ENCODE peak calls at places on chromosomes 11 and 22, in five cellular contexts. One of them, this sample, is unnamed.
A peak's percentile ranks its signal among the peaks of the same experiment; 100 is the strongest.

GRCh38 chr22:32313532-32313931 is 44.1 kb upstream of the RFPL3 start:
- DNase-seq in cardiac muscle cell: no peak
- DNase-seq in mammary epithelial cell: no peak
- DNase-seq in esophagus squamous epithelium: no peak
- DNase-seq in right cardiac atrium: no peak
- DNase-seq in this sample: no peak

GRCh38 chr22:17158568-17159503 is at the start of gene HDHD5:
- DNase-seq in cardiac muscle cell: peak; percentile 93
- DNase-seq in mammary epithelial cell: peak; percentile 89
- DNase-seq in esophagus squamous epithelium: peak; percentile 44
- DNase-seq in right cardiac atrium: peak; percentile 93
- DNase-seq in this sample: peak; percentile 93

GRCh38 chr11:6568191-6568918 is 35.1 kb downstream of the RRP8 start:
- DNase-seq in cardiac muscle cell: peak; percentile 70
- DNase-seq in mammary epithelial cell: peak; percentile 24
- DNase-seq in esophagus squamous epithelium: no peak
- DNase-seq in right cardiac atrium: peak; percentile 42
- DNase-seq in this sample: no peak

GRCh38 chr11:44258190-44258489 is 51.8 kb downstream of the ALX4 start:
- DNase-seq in cardiac muscle cell: no peak
- DNase-seq in mammary epithelial cell: no peak
- DNase-seq in esophagus squamous epithelium: no peak
- DNase-seq in right cardiac atrium: no peak
- DNase-seq in this sample: no peak

GRCh38 chr11:37109205-37109585 is 511.2 kb upstream of the RAG2 start:
- DNase-seq in cardiac muscle cell: no peak
- DNase-seq in mammary epithelial cell: peak; percentile 12
- DNase-seq in esophagus squamous epithelium: no peak
- DNase-seq in right cardiac atrium: no peak
- DNase-seq in this sample: no peak

GRCh38 chr11:8810331-8811301 is 100.4 kb upstream of the AKIP1 start:
- DNase-seq in cardiac muscle cell: peak; percentile 90
- DNase-seq in mammary epithelial cell: peak; percentile 79
- DNase-seq in esophagus squamous epithelium: no peak
- DNase-seq in right cardiac atrium: peak; percentile 86
- DNase-seq in this sample: no peak

GRCh38 chr11:88297320-88298263 is 39.9 kb downstream of the CTSC start:
- DNase-seq in cardiac muscle cell: peak; percentile 63
- DNase-seq in mammary epithelial cell: no peak
- DNase-seq in esophagus squamous epithelium: no peak
- DNase-seq in right cardiac atrium: no peak
- DNase-seq in this sample: no peak

GRCh38 chr11:65611028-65611757 is 2.8 kb downstream of the MAP3K11 start:
- DNase-seq in cardiac muscle cell: no peak
- DNase-seq in mammary epithelial cell: no peak
- DNase-seq in esophagus squamous epithelium: no peak
- DNase-seq in right cardiac atrium: peak; percentile 76
- DNase-seq in this sample: no peak

GRCh38 chr11:15123849-15124248 is 9.1 kb downstream of the INSC start:
- DNase-seq in cardiac muscle cell: no peak
- DNase-seq in mammary epithelial cell: peak; percentile 76
- DNase-seq in esophagus squamous epithelium: no peak
- DNase-seq in right cardiac atrium: no peak
- DNase-seq in this sample: no peak

GRCh38 chr22:28585324-28585723 is 94.3 kb downstream of the TTC28 start:
- DNase-seq in cardiac muscle cell: no peak
- DNase-seq in mammary epithelial cell: no peak
- DNase-seq in esophagus squamous epithelium: no peak
- DNase-seq in right cardiac atrium: no peak
- DNase-seq in this sample: no peak

GRCh38 chr22:47307812-47308211 is 545.4 kb downstream of the TBC1D22A start:
- DNase-seq in cardiac muscle cell: no peak
- DNase-seq in mammary epithelial cell: no peak
- DNase-seq in esophagus squamous epithelium: no peak
- DNase-seq in right cardiac atrium: no peak
- DNase-seq in this sample: no peak

GRCh38 chr22:37663521-37664140 is 5.1 kb downstream of the PDXP start:
- DNase-seq in cardiac muscle cell: no peak
- DNase-seq in mammary epithelial cell: no peak
- DNase-seq in esophagus squamous epithelium: no peak
- DNase-seq in right cardiac atrium: peak; percentile 47
- DNase-seq in this sample: no peak

GRCh38 chr11:123995119-123995518 is at the start of gene OR10G6:
- DNase-seq in cardiac muscle cell: no peak
- DNase-seq in mammary epithelial cell: no peak
- DNase-seq in esophagus squamous epithelium: no peak
- DNase-seq in right cardiac atrium: no peak
- DNase-seq in this sample: no peak

GRCh38 chr22:44714703-44715350 is 12.8 kb downstream of the PRR5 start:
- DNase-seq in cardiac muscle cell: peak; percentile 55
- DNase-seq in mammary epithelial cell: no peak
- DNase-seq in esophagus squamous epithelium: no peak
- DNase-seq in right cardiac atrium: no peak
- DNase-seq in this sample: no peak

GRCh38 chr11:132941024-132941646 is 591.2 kb downstream of the OPCML start:
- DNase-seq in cardiac muscle cell: peak; percentile 55
- DNase-seq in mammary epithelial cell: peak; percentile 14
- DNase-seq in esophagus squamous epithelium: no peak
- DNase-seq in right cardiac atrium: no peak
- DNase-seq in this sample: no peak

GRCh38 chr11:115217726-115218311 is 286.4 kb downstream of the CADM1 start:
- DNase-seq in cardiac muscle cell: no peak
- DNase-seq in mammary epithelial cell: no peak
- DNase-seq in esophagus squamous epithelium: no peak
- DNase-seq in right cardiac atrium: no peak
- DNase-seq in this sample: no peak

GRCh38 chr11:24714601-24715000 is 217.7 kb downstream of the LUZP2 start:
- DNase-seq in cardiac muscle cell: no peak
- DNase-seq in mammary epithelial cell: no peak
- DNase-seq in esophagus squamous epithelium: no peak
- DNase-seq in right cardiac atrium: no peak
- DNase-seq in this sample: no peak

GRCh38 chr11:65206901-65207300 is 25.2 kb downstream of the CAPN1 start:
- DNase-seq in cardiac muscle cell: no peak
- DNase-seq in mammary epithelial cell: no peak
- DNase-seq in esophagus squamous epithelium: no peak
- DNase-seq in right cardiac atrium: no peak
- DNase-seq in this sample: no peak

GRCh38 chr11:123351375-123351774 is 78.7 kb upstream of the GRAMD1B start:
- DNase-seq in cardiac muscle cell: no peak
- DNase-seq in mammary epithelial cell: no peak
- DNase-seq in esophagus squamous epithelium: no peak
- DNase-seq in right cardiac atrium: peak; percentile 54
- DNase-seq in this sample: no peak

GRCh38 chr11:108788565-108789199 is 123.8 kb downstream of the DDX10 start:
- DNase-seq in cardiac muscle cell: peak; percentile 44
- DNase-seq in mammary epithelial cell: peak; percentile 12
- DNase-seq in esophagus squamous epithelium: no peak
- DNase-seq in right cardiac atrium: no peak
- DNase-seq in this sample: no peak

GRCh38 chr11:79720115-79720514 is 279.3 kb upstream of the TENM4 start:
- DNase-seq in cardiac muscle cell: peak; percentile 7
- DNase-seq in mammary epithelial cell: no peak
- DNase-seq in esophagus squamous epithelium: no peak
- DNase-seq in right cardiac atrium: no peak
- DNase-seq in this sample: no peak

GRCh38 chr11:24422371-24422770 is 74.5 kb upstream of the LUZP2 start:
- DNase-seq in cardiac muscle cell: no peak
- DNase-seq in mammary epithelial cell: no peak
- DNase-seq in esophagus squamous epithelium: no peak
- DNase-seq in right cardiac atrium: no peak
- DNase-seq in this sample: no peak

GRCh38 chr11:35549787-35550186 is 24.4 kb upstream of the PAMR1 start:
- DNase-seq in cardiac muscle cell: peak; percentile 93
- DNase-seq in mammary epithelial cell: peak; percentile 91
- DNase-seq in esophagus squamous epithelium: no peak
- DNase-seq in right cardiac atrium: no peak
- DNase-seq in this sample: no peak

GRCh38 chr11:59999732-60000131 is 17.2 kb upstream of the OOSP4B start:
- DNase-seq in cardiac muscle cell: no peak
- DNase-seq in mammary epithelial cell: no peak
- DNase-seq in esophagus squamous epithelium: no peak
- DNase-seq in right cardiac atrium: no peak
- DNase-seq in this sample: no peak

GRCh38 chr11:47189100-47189834 is 3.0 kb upstream of the PACSIN3 start:
- DNase-seq in cardiac muscle cell: peak; percentile 29
- DNase-seq in mammary epithelial cell: peak; percentile 70
- DNase-seq in esophagus squamous epithelium: no peak
- DNase-seq in right cardiac atrium: no peak
- DNase-seq in this sample: no peak

GRCh38 chr11:86255896-86256295 is 11.3 kb downstream of the EED start:
- DNase-seq in cardiac muscle cell: no peak
- DNase-seq in mammary epithelial cell: no peak
- DNase-seq in esophagus squamous epithelium: no peak
- DNase-seq in right cardiac atrium: no peak
- DNase-seq in this sample: no peak

GRCh38 chr22:46830001-46830715 is 67.7 kb downstream of the TBC1D22A start:
- DNase-seq in cardiac muscle cell: no peak
- DNase-seq in mammary epithelial cell: peak; percentile 14
- DNase-seq in esophagus squamous epithelium: no peak
- DNase-seq in right cardiac atrium: peak; percentile 63
- DNase-seq in this sample: no peak

GRCh38 chr11:106070606-106071005 is 6.5 kb downstream of the KBTBD3 start:
- DNase-seq in cardiac muscle cell: no peak
- DNase-seq in mammary epithelial cell: no peak
- DNase-seq in esophagus squamous epithelium: no peak
- DNase-seq in right cardiac atrium: no peak
- DNase-seq in this sample: no peak

GRCh38 chr11:57567210-57567511 is 311 bp downstream of the UBE2L6 start:
- DNase-seq in cardiac muscle cell: no peak
- DNase-seq in mammary epithelial cell: peak; percentile 16
- DNase-seq in esophagus squamous epithelium: no peak
- DNase-seq in right cardiac atrium: no peak
- DNase-seq in this sample: peak; percentile 42

GRCh38 chr11:79259800-79260199 is 181.0 kb downstream of the TENM4 start:
- DNase-seq in cardiac muscle cell: no peak
- DNase-seq in mammary epithelial cell: no peak
- DNase-seq in esophagus squamous epithelium: no peak
- DNase-seq in right cardiac atrium: no peak
- DNase-seq in this sample: no peak

GRCh38 chr22:24506802-24507438 is 11.8 kb downstream of the UPB1 start:
- DNase-seq in cardiac muscle cell: no peak
- DNase-seq in mammary epithelial cell: no peak
- DNase-seq in esophagus squamous epithelium: no peak
- DNase-seq in right cardiac atrium: no peak
- DNase-seq in this sample: no peak

GRCh38 chr11:34166806-34167740 is 61.6 kb downstream of the NAT10 start:
- DNase-seq in cardiac muscle cell: no peak
- DNase-seq in mammary epithelial cell: no peak
- DNase-seq in esophagus squamous epithelium: no peak
- DNase-seq in right cardiac atrium: no peak
- DNase-seq in this sample: no peak

GRCh38 chr11:112200252-112200651 is 24.9 kb downstream of the BCO2 start:
- DNase-seq in cardiac muscle cell: no peak
- DNase-seq in mammary epithelial cell: no peak
- DNase-seq in esophagus squamous epithelium: no peak
- DNase-seq in right cardiac atrium: no peak
- DNase-seq in this sample: no peak

GRCh38 chr11:112196519-112197087 is 21.3 kb downstream of the BCO2 start:
- DNase-seq in cardiac muscle cell: no peak
- DNase-seq in mammary epithelial cell: no peak
- DNase-seq in esophagus squamous epithelium: no peak
- DNase-seq in right cardiac atrium: no peak
- DNase-seq in this sample: no peak

DNA sequence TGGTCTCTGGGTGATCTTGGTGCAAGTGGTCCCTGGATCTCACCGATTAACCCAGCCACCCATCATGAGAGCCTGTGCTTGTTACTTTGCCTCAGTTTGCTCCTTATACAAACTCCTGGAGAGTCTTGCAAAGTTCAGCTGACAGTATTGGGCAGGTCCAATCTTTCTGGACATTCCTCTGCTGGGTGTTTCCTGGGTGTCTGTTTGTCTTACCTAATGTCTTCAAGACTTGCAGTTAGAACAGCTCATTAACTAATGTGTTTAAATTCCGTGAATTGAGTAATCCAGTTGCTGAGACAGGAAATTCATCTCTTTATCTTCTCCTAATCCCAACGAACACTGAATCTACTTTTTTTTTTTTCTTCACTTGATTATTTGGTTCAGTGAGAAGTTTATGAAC is 20.6 kb downstream of the BCO2 start:
- DNase-seq in cardiac muscle cell: no peak
- DNase-seq in mammary epithelial cell: peak; percentile 65
- DNase-seq in esophagus squamous epithelium: no peak
- DNase-seq in right cardiac atrium: no peak
- DNase-seq in this sample: no peak
- H3K27ac ChIP-seq in cardiac muscle cell: no peak overlapping the region
- H3K27ac ChIP-seq in mammary epithelial cell: peak overlapping the region; percentile 52
- H3K27ac ChIP-seq in esophagus squamous epithelium: peak overlapping the region; percentile 52
- H3K27ac ChIP-seq in right cardiac atrium: no peak overlapping the region
- H3K27ac ChIP-seq in this sample: no peak overlapping the region

DNA sequence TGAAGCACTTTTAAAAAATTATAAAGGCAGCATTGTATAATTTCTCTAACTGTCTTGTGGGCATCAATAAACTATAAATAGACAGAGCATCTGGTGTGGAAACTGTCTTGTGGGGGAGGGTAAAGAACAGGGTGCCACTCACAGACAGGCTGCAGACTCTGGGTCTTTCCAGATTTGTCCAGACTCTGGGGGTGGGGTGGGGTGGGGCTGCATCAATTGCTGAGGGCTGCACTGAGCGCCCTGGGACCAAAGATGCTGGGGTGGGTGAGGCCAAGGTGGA is 333.4 kb downstream of the BUD13 start:
- DNase-seq in cardiac muscle cell: no peak
- DNase-seq in mammary epithelial cell: no peak
- DNase-seq in esophagus squamous epithelium: no peak
- DNase-seq in right cardiac atrium: no peak
- DNase-seq in this sample: no peak
- H3K27me3 ChIP-seq in cardiac muscle cell: no peaks in the 10 kb centered on the region
- H3K27me3 ChIP-seq in mammary epithelial cell: no peaks in the 10 kb centered on the region
- H3K27me3 ChIP-seq in esophagus squamous epithelium: no peaks in the 10 kb centered on the region
- H3K27me3 ChIP-seq in right cardiac atrium: no peaks in the 10 kb centered on the region
- H3K27me3 ChIP-seq in this sample: no peaks in the 10 kb centered on the region

GRCh38 chr22:25942989-25943411 is 201.0 kb downstream of the MYO18B start:
- DNase-seq in cardiac muscle cell: no peak
- DNase-seq in mammary epithelial cell: no peak
- DNase-seq in esophagus squamous epithelium: no peak
- DNase-seq in right cardiac atrium: peak; percentile 19
- DNase-seq in this sample: no peak
- H3K27ac ChIP-seq in cardiac muscle cell: no peak overlapping the region
- H3K27ac ChIP-seq in mammary epithelial cell: no peak overlapping the region
- H3K27ac ChIP-seq in esophagus squamous epithelium: no peak overlapping the region
- H3K27ac ChIP-seq in right cardiac atrium: no peak overlapping the region
- H3K27ac ChIP-seq in this sample: no peak overlapping the region

GRCh38 chr11:130600616-130601015 is 152.2 kb downstream of the ADAMTS15 start:
- DNase-seq in cardiac muscle cell: no peak
- DNase-seq in mammary epithelial cell: no peak
- DNase-seq in esophagus squamous epithelium: no peak
- DNase-seq in right cardiac atrium: no peak
- DNase-seq in this sample: no peak

GRCh38 chr11:130602700-130603584 is 154.5 kb downstream of the ADAMTS15 start:
- DNase-seq in cardiac muscle cell: no peak
- DNase-seq in mammary epithelial cell: no peak
- DNase-seq in esophagus squamous epithelium: no peak
- DNase-seq in right cardiac atrium: no peak
- DNase-seq in this sample: no peak

GRCh38 chr11:130600139-130600538 is 151.7 kb downstream of the ADAMTS15 start:
- DNase-seq in cardiac muscle cell: no peak
- DNase-seq in mammary epithelial cell: peak; percentile 12
- DNase-seq in esophagus squamous epithelium: no peak
- DNase-seq in right cardiac atrium: no peak
- DNase-seq in this sample: no peak

GRCh38 chr11:130601764-130602163 is 153.3 kb downstream of the ADAMTS15 start:
- DNase-seq in cardiac muscle cell: no peak
- DNase-seq in mammary epithelial cell: no peak
- DNase-seq in esophagus squamous epithelium: no peak
- DNase-seq in right cardiac atrium: no peak
- DNase-seq in this sample: no peak

GRCh38 chr11:130601141-130601540 is 152.7 kb downstream of the ADAMTS15 start:
- DNase-seq in cardiac muscle cell: peak; percentile 58
- DNase-seq in mammary epithelial cell: no peak
- DNase-seq in esophagus squamous epithelium: no peak
- DNase-seq in right cardiac atrium: peak; percentile 88
- DNase-seq in this sample: no peak
- H3K27me3 ChIP-seq in cardiac muscle cell: no peaks in the 10 kb centered on the region
- H3K27me3 ChIP-seq in mammary epithelial cell: no peaks in the 10 kb centered on the region
- H3K27me3 ChIP-seq in esophagus squamous epithelium: no peaks in the 10 kb centered on the region
- H3K27me3 ChIP-seq in right cardiac atrium: no peaks in the 10 kb centered on the region
- H3K27me3 ChIP-seq in this sample: no peaks in the 10 kb centered on the region